ENCODE peak calls at places on chromosomes 11 and 22, in six cellular contexts. Y, S, M, X, R and G are unnamed samples.

GRCh38 chr11:103110406-103110805 is 1.2 kb downstream of the DYNC2H1 start:
- DNase-seq in Y (no peak), S (peak; percentile 23), X (no peak), R (no peak), M (no peak), G (peak; percentile 3)

GRCh38 chr11:12901272-12901671 is 107.8 kb upstream of the RASSF10 start:
- DNase-seq in S (no peak), Y (no peak), M (peak; percentile 3), R (no peak), X (no peak), G (no peak)

GRCh38 chr11:11709447-11710239 is 87.8 kb upstream of the GALNT18 start:
- DNase-seq in X (no peak), S (no peak), R (no peak), M (no peak), Y (no peak), G (no peak)

GRCh38 chr11:130068986-130069683 is 559 bp upstream of the APLP2 start:
- DNase-seq in M (no peak), X (peak; percentile 46), R (peak; percentile 41), S (peak; percentile 36), Y (peak; percentile 47), G (peak; percentile 59)

GRCh38 chr11:121932646-121933185 is 183.3 kb downstream of the BLID start:
- DNase-seq in X (no peak), R (no peak), M (no peak), S (no peak), Y (no peak), G (no peak)

GRCh38 chr11:125950696-125951645 is 5.1 kb downstream of the VSIG10L2 start:
- DNase-seq in M (no peak), R (no peak), Y (no peak), S (no peak), X (no peak), G (no peak)

GRCh38 chr11:1878134-1879031 is 13.3 kb downstream of the PRR33 start:
- DNase-seq in Y (peak; percentile 2), X (no peak), S (no peak), R (no peak), M (no peak), G (no peak)

GRCh38 chr11:10868375-10868774 is 10.5 kb upstream of the ZBED5 start:
- DNase-seq in X (no peak), M (no peak), R (no peak), S (no peak), Y (no peak), G (no peak)

GRCh38 chr11:57487920-57488319 is 27.6 kb downstream of the SLC43A1 start:
- DNase-seq in M (no peak), Y (no peak), X (no peak), R (no peak), S (no peak), G (no peak)

GRCh38 chr22:31344369-31345330 is 1.5 kb downstream of the PATZ1 start:
- DNase-seq in Y (peak; percentile 14), R (no peak), S (no peak), X (peak; percentile 20), M (peak; percentile 65), G (peak; percentile 62)

GRCh38 chr22:22877523-22878210 is 9.9 kb upstream of the IGLL5 start:
- DNase-seq in M (peak; percentile 75), S (no peak), X (peak; percentile 85), R (peak; percentile 79), Y (peak; percentile 77), G (peak; percentile 47)

GRCh38 chr22:35777335-35777975 is 59.8 kb downstream of the APOL5 start:
- DNase-seq in Y (no peak), X (no peak), R (no peak), S (no peak), M (no peak), G (no peak)

GRCh38 chr11:15810581-15810980 is 545.8 kb downstream of the SOX6 start:
- DNase-seq in S (no peak), M (no peak), Y (no peak), X (no peak), R (no peak), G (no peak)

GRCh38 chr11:62241095-62241494 is 944 bp upstream of the SCGB1D2 start:
- DNase-seq in R (no peak), M (no peak), S (no peak), X (no peak), Y (no peak), G (no peak)

GRCh38 chr11:126426820-126427749 is 71.6 kb downstream of the ST3GAL4 start:
- DNase-seq in Y (no peak), S (no peak), M (no peak), X (no peak), R (no peak), G (no peak)

GRCh38 chr11:131977854-131978253 is 607.4 kb downstream of the NTM start:
- DNase-seq in R (no peak), M (no peak), Y (no peak), X (no peak), S (peak; percentile 4), G (no peak)

GRCh38 chr22:41094036-41094435 is 1.6 kb downstream of the EP300 start:
- DNase-seq in M (peak; percentile 63), S (no peak), R (no peak), X (no peak), Y (no peak), G (no peak)

GRCh38 chr22:22930571-22931556 is 43.2 kb downstream of the IGLL5 start:
- DNase-seq in X (no peak), Y (no peak), R (no peak), M (no peak), S (no peak), G (no peak)

GRCh38 chr11:64161037-64161436 is 4.9 kb downstream of the MACROD1 start:
- DNase-seq in X (no peak), R (no peak), S (no peak), M (no peak), Y (no peak), G (no peak)

GRCh38 chr11:12143461-12144258 is 33.3 kb downstream of the MICAL2 start:
- DNase-seq in Y (no peak), M (no peak), X (no peak), R (peak; percentile 50), S (no peak), G (no peak)

GRCh38 chr11:118846181-118846946 is 37.3 kb upstream of the CXCR5 start:
- DNase-seq in M (no peak), Y (no peak), R (no peak), S (no peak), X (peak; percentile 60), G (no peak)

GRCh38 chr11:104490182-104490581 is 326.2 kb upstream of the PDGFD start:
- DNase-seq in X (no peak), M (no peak), Y (no peak), S (no peak), R (no peak), G (no peak)

GRCh38 chr22:49522582-49523373 is 304.9 kb downstream of the BRD1 start:
- DNase-seq in Y (no peak), S (no peak), X (no peak), M (no peak), R (peak; percentile 6), G (no peak)

GRCh38 chr11:86174101-86175046 is 70.2 kb upstream of the EED start:
- DNase-seq in R (peak; percentile 41), X (no peak), S (peak; percentile 99), M (no peak), Y (no peak), G (no peak)

GRCh38 chr11:2830030-2830812 is 55.4 kb downstream of the CDKN1C start:
- DNase-seq in X (no peak), R (no peak), Y (no peak), S (no peak), M (no peak), G (no peak)

GRCh38 chr22:32854351-32854804 is 52.9 kb downstream of the TIMP3 start:
- DNase-seq in M (no peak), X (no peak), Y (no peak), R (no peak), S (no peak), G (no peak)

GRCh38 chr11:124177344-124177743 is 5.8 kb upstream of the OR10D3 start:
- DNase-seq in M (no peak), R (no peak), S (no peak), X (no peak), Y (no peak), G (no peak)

GRCh38 chr11:112343368-112344039 is 82.8 kb upstream of the PLET1 start:
- DNase-seq in Y (no peak), X (no peak), M (no peak), R (no peak), S (no peak), G (no peak)

GRCh38 chr22:38401336-38402084 is 53.5 kb downstream of the KCNJ4 start:
- DNase-seq in X (no peak), Y (no peak), M (no peak), R (no peak), S (no peak), G (no peak)

GRCh38 chr11:111982532-111983186 is 42.5 kb upstream of the DLAT start:
- DNase-seq in R (no peak), M (no peak), S (no peak), X (no peak), Y (no peak), G (no peak)

GRCh38 chr22:44304354-44304753 is 8.4 kb downstream of the SHISAL1 start:
- DNase-seq in R (no peak), X (no peak), S (no peak), Y (no peak), M (no peak), G (no peak)

GRCh38 chr22:50530857-50531545 is 1.2 kb upstream of the TYMP start:
- DNase-seq in M (peak; percentile 90), X (peak; percentile 79), Y (peak; percentile 65), R (peak; percentile 85), S (no peak), G (peak; percentile 75)

GRCh38 chr22:29083576-29084566 is 11.0 kb downstream of the KREMEN1 start:
- DNase-seq in M (no peak), R (no peak), Y (no peak), S (no peak), X (no peak), G (no peak)

GRCh38 chr11:3861698-3862097 is 6.2 kb downstream of the STIM1 start:
- DNase-seq in X (no peak), S (no peak), Y (no peak), M (no peak), R (no peak), G (no peak)